ENCODE peak calls at places on chromosomes 7 and 10, in five cellular contexts. One of them, this sample, is unnamed.

GRCh38 chr10:133159950-133160812 is at the start of gene KNDC1:
- DNase-seq in psoas muscle: no peak
- DNase-seq in LoVo: no peak
- DNase-seq in anterior cingulate cortex: no peak
- DNase-seq in astrocyte of the spinal cord: no peak
- DNase-seq in this sample: no peak

GRCh38 chr10:3397231-3397630 is 224.6 kb upstream of the PITRM1 start:
- DNase-seq in psoas muscle: no peak
- DNase-seq in anterior cingulate cortex: no peak
- DNase-seq in LoVo: no peak
- DNase-seq in astrocyte of the spinal cord: no peak
- DNase-seq in this sample: no peak

GRCh38 chr7:133753513-133753912 is 373.6 kb upstream of the LRGUK start:
- DNase-seq in anterior cingulate cortex: no peak
- DNase-seq in astrocyte of the spinal cord: no peak
- DNase-seq in LoVo: no peak
- DNase-seq in psoas muscle: no peak
- DNase-seq in this sample: no peak

GRCh38 chr10:131180941-131181855 is 130.3 kb downstream of the TCERG1L start:
- DNase-seq in LoVo: no peak
- DNase-seq in anterior cingulate cortex: no peak
- DNase-seq in astrocyte of the spinal cord: no peak
- DNase-seq in psoas muscle: no peak
- DNase-seq in this sample: no peak

GRCh38 chr10:49134327-49134726 is 506 bp upstream of the FAM170B start:
- DNase-seq in psoas muscle: no peak
- DNase-seq in anterior cingulate cortex: no peak
- DNase-seq in LoVo: no peak
- DNase-seq in astrocyte of the spinal cord: no peak
- DNase-seq in this sample: no peak

GRCh38 chr7:101303102-101303701 is 18.4 kb downstream of the IFT22 start:
- DNase-seq in astrocyte of the spinal cord: no peak
- DNase-seq in psoas muscle: peak
- DNase-seq in LoVo: no peak
- DNase-seq in anterior cingulate cortex: no peak
- DNase-seq in this sample: no peak

GRCh38 chr7:143492043-143492471 is 14.4 kb downstream of the TAS2R41 start:
- DNase-seq in astrocyte of the spinal cord: peak
- DNase-seq in psoas muscle: no peak
- DNase-seq in anterior cingulate cortex: no peak
- DNase-seq in LoVo: peak
- DNase-seq in this sample: no peak

GRCh38 chr7:121442845-121443244 is 46.7 kb upstream of the FAM3C start:
- DNase-seq in LoVo: peak
- DNase-seq in psoas muscle: no peak
- DNase-seq in astrocyte of the spinal cord: no peak
- DNase-seq in anterior cingulate cortex: no peak
- DNase-seq in this sample: no peak

GRCh38 chr7:100818366-100818765 is 9.0 kb downstream of the EPHB4 start:
- DNase-seq in anterior cingulate cortex: no peak
- DNase-seq in astrocyte of the spinal cord: no peak
- DNase-seq in psoas muscle: no peak
- DNase-seq in LoVo: no peak
- DNase-seq in this sample: no peak

GRCh38 chr7:22549667-22550513 is 49.9 kb upstream of the STEAP1B start:
- DNase-seq in anterior cingulate cortex: no peak
- DNase-seq in astrocyte of the spinal cord: peak
- DNase-seq in psoas muscle: no peak
- DNase-seq in LoVo: no peak
- DNase-seq in this sample: peak

GRCh38 chr10:110207805-110208613 is 604 bp downstream of the MXI1 start:
- DNase-seq in anterior cingulate cortex: peak
- DNase-seq in psoas muscle: peak
- DNase-seq in LoVo: peak
- DNase-seq in astrocyte of the spinal cord: peak
- DNase-seq in this sample: peak

GRCh38 chr10:72242675-72243074 is 26.6 kb upstream of the ASCC1 start:
- DNase-seq in astrocyte of the spinal cord: peak
- DNase-seq in psoas muscle: peak
- DNase-seq in anterior cingulate cortex: peak
- DNase-seq in LoVo: no peak
- DNase-seq in this sample: no peak

GRCh38 chr10:86711957-86712708 is 43.8 kb downstream of the LDB3 start:
- DNase-seq in LoVo: no peak
- DNase-seq in anterior cingulate cortex: peak
- DNase-seq in psoas muscle: peak
- DNase-seq in astrocyte of the spinal cord: peak
- DNase-seq in this sample: no peak

GRCh38 chr10:49010295-49010694 is 70.7 kb upstream of the LRRC18 start:
- DNase-seq in astrocyte of the spinal cord: no peak
- DNase-seq in LoVo: no peak
- DNase-seq in anterior cingulate cortex: no peak
- DNase-seq in psoas muscle: no peak
- DNase-seq in this sample: no peak

GRCh38 chr10:31129880-31130405 is 98.3 kb upstream of the ZNF438 start:
- DNase-seq in LoVo: no peak
- DNase-seq in anterior cingulate cortex: no peak
- DNase-seq in astrocyte of the spinal cord: no peak
- DNase-seq in psoas muscle: no peak
- DNase-seq in this sample: no peak

GRCh38 chr7:151552352-151553028 is 32.8 kb upstream of the RHEB start:
- DNase-seq in astrocyte of the spinal cord: no peak
- DNase-seq in LoVo: peak
- DNase-seq in psoas muscle: no peak
- DNase-seq in anterior cingulate cortex: no peak
- DNase-seq in this sample: no peak

GRCh38 chr10:71845410-71846406 is 5.3 kb downstream of the PSAP start:
- DNase-seq in anterior cingulate cortex: no peak
- DNase-seq in LoVo: no peak
- DNase-seq in psoas muscle: no peak
- DNase-seq in astrocyte of the spinal cord: no peak
- DNase-seq in this sample: no peak

GRCh38 chr7:99919814-99920618 is 686 bp upstream of the TRIM4 start:
- DNase-seq in LoVo: no peak
- DNase-seq in psoas muscle: no peak
- DNase-seq in anterior cingulate cortex: no peak
- DNase-seq in astrocyte of the spinal cord: peak
- DNase-seq in this sample: no peak

GRCh38 chr7:151809156-151809863 is 67.6 kb downstream of the PRKAG2 start:
- DNase-seq in LoVo: no peak
- DNase-seq in astrocyte of the spinal cord: no peak
- DNase-seq in anterior cingulate cortex: no peak
- DNase-seq in psoas muscle: no peak
- DNase-seq in this sample: no peak

GRCh38 chr7:132239422-132239994 is 336.8 kb downstream of the PLXNA4 start:
- DNase-seq in astrocyte of the spinal cord: no peak
- DNase-seq in LoVo: no peak
- DNase-seq in anterior cingulate cortex: no peak
- DNase-seq in psoas muscle: no peak
- DNase-seq in this sample: no peak

GRCh38 chr7:47570649-47571050 is 11.3 kb downstream of the TNS3 start:
- DNase-seq in anterior cingulate cortex: no peak
- DNase-seq in LoVo: no peak
- DNase-seq in astrocyte of the spinal cord: no peak
- DNase-seq in psoas muscle: peak
- DNase-seq in this sample: no peak

GRCh38 chr7:97982647-97983046 is 7.3 kb downstream of the OCM2 start:
- DNase-seq in LoVo: no peak
- DNase-seq in anterior cingulate cortex: no peak
- DNase-seq in psoas muscle: no peak
- DNase-seq in astrocyte of the spinal cord: no peak
- DNase-seq in this sample: no peak

GRCh38 chr10:3783721-3784432 is 1.1 kb downstream of the KLF6 start:
- DNase-seq in anterior cingulate cortex: no peak
- DNase-seq in psoas muscle: peak
- DNase-seq in LoVo: peak
- DNase-seq in astrocyte of the spinal cord: peak
- DNase-seq in this sample: peak

GRCh38 chr7:135251502-135252327 is 18.1 kb downstream of the STRA8 start:
- DNase-seq in LoVo: no peak
- DNase-seq in astrocyte of the spinal cord: no peak
- DNase-seq in psoas muscle: no peak
- DNase-seq in anterior cingulate cortex: no peak
- DNase-seq in this sample: no peak

GRCh38 chr7:64562246-64562620 is 638 bp downstream of the ZNF680 start:
- DNase-seq in astrocyte of the spinal cord: no peak
- DNase-seq in anterior cingulate cortex: no peak
- DNase-seq in psoas muscle: no peak
- DNase-seq in LoVo: no peak
- DNase-seq in this sample: no peak

GRCh38 chr7:2512179-2512644 is 7.4 kb upstream of the LFNG start:
- DNase-seq in psoas muscle: no peak
- DNase-seq in anterior cingulate cortex: no peak
- DNase-seq in LoVo: no peak
- DNase-seq in astrocyte of the spinal cord: no peak
- DNase-seq in this sample: no peak

GRCh38 chr10:122462533-122463465 is 1.4 kb downstream of the HTRA1 start:
- DNase-seq in anterior cingulate cortex: no peak
- DNase-seq in astrocyte of the spinal cord: peak
- DNase-seq in LoVo: no peak
- DNase-seq in psoas muscle: peak
- DNase-seq in this sample: no peak

GRCh38 chr7:157711353-157711888 is 374.6 kb downstream of the DNAJB6 start:
- DNase-seq in psoas muscle: no peak
- DNase-seq in astrocyte of the spinal cord: no peak
- DNase-seq in anterior cingulate cortex: no peak
- DNase-seq in LoVo: no peak
- DNase-seq in this sample: no peak

GRCh38 chr7:93890041-93890463 is 501 bp downstream of the TFPI2 start:
- DNase-seq in LoVo: no peak
- DNase-seq in astrocyte of the spinal cord: peak
- DNase-seq in psoas muscle: peak
- DNase-seq in anterior cingulate cortex: no peak
- DNase-seq in this sample: no peak

GRCh38 chr7:142030846-142031245 is 35.2 kb downstream of the MGAM start:
- DNase-seq in LoVo: no peak
- DNase-seq in anterior cingulate cortex: no peak
- DNase-seq in psoas muscle: no peak
- DNase-seq in astrocyte of the spinal cord: no peak
- DNase-seq in this sample: no peak

GRCh38 chr10:93060887-93061593 is 442 bp downstream of the CYP26C1 start:
- DNase-seq in psoas muscle: no peak
- DNase-seq in LoVo: no peak
- DNase-seq in astrocyte of the spinal cord: no peak
- DNase-seq in anterior cingulate cortex: no peak
- DNase-seq in this sample: no peak

GRCh38 chr7:146172112-146172511 is 55.5 kb downstream of the CNTNAP2 start:
- DNase-seq in astrocyte of the spinal cord: no peak
- DNase-seq in anterior cingulate cortex: no peak
- DNase-seq in LoVo: no peak
- DNase-seq in psoas muscle: no peak
- DNase-seq in this sample: no peak

This sample was measured in naive thymus-derived CD8-positive, alpha-beta T cell.